ENCODE peak calls at places on chromosome 14, in five cellular contexts. R is adrenal gland, U is fibroblast of lung, E is upper lobe of right lung, K is GM23248. H is an unnamed sample. For H3K4me1, the result is how much of the 10 kb centered on the place peaks cover.

GRCh38 chr14:96888158-96888557 is 91.0 kb downstream of the VRK1 start:
- DNase-seq in R (no peak), U (no peak), E (no peak), K (no peak), H (no peak)

GRCh38 chr14:32399920-32400319 is 70.8 kb downstream of the AKAP6 start:
- DNase-seq in R (no peak), U (no peak), E (no peak), K (no peak), H (no peak)

GRCh38 chr14:70660967-70661871 is 19.5 kb downstream of the TTC9 start:
- DNase-seq in R (no peak), U (no peak), E (no peak), K (no peak), H (no peak)

GRCh38 chr14:79161576-79161975 is 991.4 kb downstream of the NRXN3 start:
- DNase-seq in R (no peak), U (peak), E (no peak), K (peak), H (peak)

GRCh38 chr14:75139185-75139584 is 12.3 kb upstream of the NEK9 start:
- DNase-seq in R (no peak), U (no peak), E (no peak), K (no peak), H (no peak)

GRCh38 chr14:103519043-103519836 is 3.4 kb downstream of the CKB start:
- DNase-seq in R (peak), U (peak), E (peak), K (peak), H (peak)

GRCh38 chr14:49792618-49793017 is 24.7 kb downstream of the KLHDC2 start:
- DNase-seq in R (no peak), U (no peak), E (no peak), K (no peak), H (no peak)

GRCh38 chr14:89589400-89590128 is 172.5 kb upstream of the FOXN3 start:
- DNase-seq in R (peak), U (no peak), E (no peak), K (no peak), H (no peak)

GRCh38 chr14:90828642-90829487 is 12.6 kb upstream of the TTC7B start:
- DNase-seq in R (no peak), U (no peak), E (peak), K (no peak), H (no peak)

GRCh38 chr14:32507029-32507984 is 178.2 kb downstream of the AKAP6 start:
- DNase-seq in R (no peak), U (peak), E (no peak), K (peak), H (no peak)

GRCh38 chr14:22797017-22797917 is 18.0 kb downstream of the SLC7A7 start:
- DNase-seq in R (no peak), U (no peak), E (no peak), K (no peak), H (no peak)

GRCh38 chr14:54651649-54652048 is 84.7 kb downstream of the SAMD4A start:
- DNase-seq in R (no peak), U (peak), E (no peak), K (peak), H (no peak)

GRCh38 chr14:99943620-99944019 is 121.6 kb upstream of the EVL start:
- DNase-seq in R (no peak), U (no peak), E (no peak), K (no peak), H (no peak)

GRCh38 chr14:99941211-99941610 is 124.0 kb upstream of the EVL start:
- DNase-seq in R (no peak), U (no peak), E (no peak), K (no peak), H (no peak)

GRCh38 chr14:99945732-99946651 is 119.2 kb upstream of the EVL start:
- DNase-seq in R (no peak), U (no peak), E (no peak), K (peak), H (no peak)

GRCh38 chr14:99946652-99947489 is 118.4 kb upstream of the EVL start:
- DNase-seq in R (no peak), U (no peak), E (no peak), K (peak), H (peak)

GRCh38 chr14:99944241-99944651 is 121.0 kb upstream of the EVL start:
- DNase-seq in R (no peak), U (no peak), E (no peak), K (no peak), H (no peak)
- H3K4me1 ChIP-seq in R (under half), U (under half), E (under half), K (under half), H (under half)

GRCh38 chr14:61551419-61551818 is 143.9 kb upstream of the HIF1A start:
- DNase-seq in R (no peak), U (no peak), E (no peak), K (no peak), H (no peak)
- H3K4me1 ChIP-seq in R (under half), U (under half), E (under half), K (half or more), H (under half)

DNA sequence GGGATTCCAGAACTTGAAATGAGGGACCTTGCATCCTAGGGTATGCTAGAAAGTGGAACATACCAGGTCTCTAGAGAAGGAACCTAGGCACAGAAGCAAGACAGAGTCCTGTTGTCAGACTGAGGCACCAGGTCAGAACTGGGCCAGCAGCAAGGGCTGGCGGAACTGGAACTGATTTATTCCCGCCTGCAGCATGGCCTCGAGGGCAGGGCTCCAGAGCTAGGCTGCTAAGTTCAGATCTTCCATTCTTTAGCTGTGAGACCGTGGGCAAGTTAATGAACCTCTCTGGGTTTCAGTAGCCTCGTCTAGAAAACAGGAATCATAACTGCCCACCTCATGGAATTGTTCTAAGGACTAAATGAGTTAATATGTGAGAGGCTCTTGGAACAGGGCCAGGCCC is 199.9 kb downstream of the ZFP36L1 start:
- DNase-seq in R (no peak), U (no peak), E (no peak), K (no peak), H (no peak)
- H3K4me1 ChIP-seq in R (under half), U (under half), E (under half), K (under half), H (under half)

GRCh38 chr14:104924421-104925213 is at the start of gene PLD4:
- DNase-seq in R (no peak), U (no peak), E (no peak), K (no peak), H (no peak)

GRCh38 chr14:104925941-104926609 is 1.4 kb downstream of the PLD4 start:
- DNase-seq in R (no peak), U (peak), E (no peak), K (no peak), H (peak)

GRCh38 chr14:104923596-104924420 is 871 bp upstream of the PLD4 start:
- DNase-seq in R (no peak), U (no peak), E (no peak), K (no peak), H (no peak)

GRCh38 chr14:104926619-104927431 is 2.1 kb downstream of the PLD4 start:
- DNase-seq in R (no peak), U (no peak), E (no peak), K (no peak), H (no peak)

DNA sequence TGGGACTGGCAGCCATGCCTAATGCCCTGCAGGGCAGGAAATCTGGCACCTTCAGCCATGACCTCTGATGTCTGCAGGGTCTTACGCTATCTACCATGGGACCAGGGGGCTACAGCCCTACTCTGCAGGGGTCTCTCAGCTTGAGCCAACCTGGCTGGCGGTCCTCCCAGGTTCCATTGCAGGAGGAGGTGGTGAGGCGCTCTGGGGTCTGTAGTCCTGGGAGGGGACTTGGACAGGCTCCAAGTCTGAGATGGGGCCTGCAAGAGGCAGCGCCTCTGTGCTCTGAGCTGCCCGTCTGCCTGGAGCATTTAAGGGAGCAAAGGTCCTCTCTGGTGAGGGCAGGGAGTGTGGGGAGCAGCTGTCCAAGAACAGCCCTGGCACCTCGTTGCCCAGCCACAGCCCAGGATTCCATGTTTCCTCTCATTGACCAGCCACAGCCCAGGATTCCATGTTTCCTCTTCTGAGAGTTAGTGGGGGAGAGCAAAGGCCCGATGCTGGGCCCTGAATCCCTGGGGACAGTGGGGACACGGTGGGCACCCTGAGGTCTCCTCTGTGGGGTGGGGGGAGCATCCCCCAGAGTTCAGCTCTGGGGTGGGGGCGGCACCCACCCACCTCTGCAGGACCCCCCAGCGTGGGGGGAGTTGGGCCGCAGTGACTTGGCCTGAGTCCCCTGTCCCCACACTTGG is 678 bp downstream of the PLD4 start:
- DNase-seq in R (no peak), U (no peak), E (no peak), K (no peak), H (no peak)
- H3K4me1 ChIP-seq in R (under half), U (under half), E (under half), K (under half), H (under half)

DNA sequence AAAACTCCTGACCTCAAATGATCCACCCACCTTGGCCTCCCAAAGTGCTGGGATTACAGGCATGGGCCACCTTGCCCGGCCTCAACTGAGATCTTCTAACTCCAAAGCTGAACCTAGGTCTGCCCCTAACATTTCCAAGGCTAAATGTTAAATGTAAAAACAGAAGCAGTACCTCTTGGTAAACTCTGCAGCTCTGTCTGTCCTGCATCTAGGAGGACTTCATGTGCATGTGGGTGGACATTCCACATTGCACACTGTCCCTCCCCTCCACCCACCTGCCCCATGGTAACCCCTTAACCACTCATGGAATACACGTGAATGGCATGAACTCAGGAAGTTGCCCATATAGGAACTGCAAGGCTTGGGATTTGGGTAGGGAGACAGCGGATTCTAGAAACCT is 33.1 kb downstream of the SNX6 start:
- DNase-seq in R (no peak), U (no peak), E (no peak), K (no peak), H (no peak)
- H3K4me1 ChIP-seq in R (under half), U (under half), E (under half), K (under half), H (under half)

GRCh38 chr14:99595034-99595433 is 9.0 kb downstream of the CCDC85C start:
- DNase-seq in R (no peak), U (no peak), E (no peak), K (no peak), H (no peak)
- H3K4me1 ChIP-seq in R (half or more), U (under half), E (under half), K (under half), H (under half)